ENCODE peak calls at places on chromosome 19, in eight cellular contexts. One of them, this sample, is unnamed.

GRCh38 chr19:11387154-11388034 is 3.3 kb upstream of the EPOR start:
- DNase-seq in epithelial cell of esophagus: no peak
- DNase-seq in mammary epithelial cell: no peak
- DNase-seq in GM23338: no peak
- DNase-seq in stimulated activated CD4-positive, alpha-beta T cell treated with anti-CD3 and anti-CD28 coated beads, Interleukin-1b, Interleukin-23, amount 100 ng/mL, for 24 hours: no peak
- DNase-seq in PC-9: no peak
- DNase-seq in left cardiac atrium: no peak
- DNase-seq in kidney epithelial cell: no peak
- DNase-seq in this sample: peak; percentile 18

GRCh38 chr19:35232912-35233311 is 4.4 kb upstream of the FAM187B start:
- DNase-seq in epithelial cell of esophagus: no peak
- DNase-seq in mammary epithelial cell: no peak
- DNase-seq in GM23338: no peak
- DNase-seq in stimulated activated CD4-positive, alpha-beta T cell treated with anti-CD3 and anti-CD28 coated beads, Interleukin-1b, Interleukin-23, amount 100 ng/mL, for 24 hours: no peak
- DNase-seq in PC-9: no peak
- DNase-seq in left cardiac atrium: no peak
- DNase-seq in kidney epithelial cell: no peak
- DNase-seq in this sample: no peak

GRCh38 chr19:41915248-41916032 is 12.8 kb downstream of the ERFL start:
- DNase-seq in epithelial cell of esophagus: no peak
- DNase-seq in mammary epithelial cell: no peak
- DNase-seq in GM23338: no peak
- DNase-seq in stimulated activated CD4-positive, alpha-beta T cell treated with anti-CD3 and anti-CD28 coated beads, Interleukin-1b, Interleukin-23, amount 100 ng/mL, for 24 hours: no peak
- DNase-seq in PC-9: no peak
- DNase-seq in left cardiac atrium: no peak
- DNase-seq in kidney epithelial cell: no peak
- DNase-seq in this sample: no peak

GRCh38 chr19:12786149-12786870 is 5.0 kb upstream of the JUNB start:
- DNase-seq in epithelial cell of esophagus: peak; percentile 66
- DNase-seq in mammary epithelial cell: no peak
- DNase-seq in GM23338: no peak
- DNase-seq in stimulated activated CD4-positive, alpha-beta T cell treated with anti-CD3 and anti-CD28 coated beads, Interleukin-1b, Interleukin-23, amount 100 ng/mL, for 24 hours: no peak
- DNase-seq in PC-9: peak; percentile 94
- DNase-seq in left cardiac atrium: peak; percentile 72
- DNase-seq in kidney epithelial cell: no peak
- DNase-seq in this sample: peak; percentile 84

GRCh38 chr19:29515706-29516357 is 10.0 kb upstream of the VSTM2B start:
- DNase-seq in epithelial cell of esophagus: no peak
- DNase-seq in mammary epithelial cell: no peak
- DNase-seq in GM23338: no peak
- DNase-seq in stimulated activated CD4-positive, alpha-beta T cell treated with anti-CD3 and anti-CD28 coated beads, Interleukin-1b, Interleukin-23, amount 100 ng/mL, for 24 hours: no peak
- DNase-seq in PC-9: no peak
- DNase-seq in left cardiac atrium: no peak
- DNase-seq in kidney epithelial cell: no peak
- DNase-seq in this sample: peak; percentile 72

GRCh38 chr19:4722671-4723464 is 774 bp downstream of the DPP9 start:
- DNase-seq in epithelial cell of esophagus: peak; percentile 61
- DNase-seq in mammary epithelial cell: peak; percentile 50
- DNase-seq in GM23338: no peak
- DNase-seq in stimulated activated CD4-positive, alpha-beta T cell treated with anti-CD3 and anti-CD28 coated beads, Interleukin-1b, Interleukin-23, amount 100 ng/mL, for 24 hours: no peak
- DNase-seq in PC-9: no peak
- DNase-seq in left cardiac atrium: no peak
- DNase-seq in kidney epithelial cell: no peak
- DNase-seq in this sample: peak; percentile 96

GRCh38 chr19:50959731-50960500 is 7.1 kb upstream of the KLK5 start:
- DNase-seq in epithelial cell of esophagus: no peak
- DNase-seq in mammary epithelial cell: peak; percentile 46
- DNase-seq in GM23338: no peak
- DNase-seq in stimulated activated CD4-positive, alpha-beta T cell treated with anti-CD3 and anti-CD28 coated beads, Interleukin-1b, Interleukin-23, amount 100 ng/mL, for 24 hours: no peak
- DNase-seq in PC-9: no peak
- DNase-seq in left cardiac atrium: no peak
- DNase-seq in kidney epithelial cell: no peak
- DNase-seq in this sample: no peak

GRCh38 chr19:1469936-1470863 is 8.8 kb downstream of the C19orf25 start:
- DNase-seq in epithelial cell of esophagus: peak; percentile 64
- DNase-seq in mammary epithelial cell: no peak
- DNase-seq in GM23338: peak; percentile 84
- DNase-seq in stimulated activated CD4-positive, alpha-beta T cell treated with anti-CD3 and anti-CD28 coated beads, Interleukin-1b, Interleukin-23, amount 100 ng/mL, for 24 hours: peak; percentile 60
- DNase-seq in PC-9: no peak
- DNase-seq in left cardiac atrium: peak; percentile 70
- DNase-seq in kidney epithelial cell: no peak
- DNase-seq in this sample: peak; percentile 95

GRCh38 chr19:33316521-33317284 is 14.4 kb upstream of the CEBPA start:
- DNase-seq in epithelial cell of esophagus: no peak
- DNase-seq in mammary epithelial cell: no peak
- DNase-seq in GM23338: no peak
- DNase-seq in stimulated activated CD4-positive, alpha-beta T cell treated with anti-CD3 and anti-CD28 coated beads, Interleukin-1b, Interleukin-23, amount 100 ng/mL, for 24 hours: no peak
- DNase-seq in PC-9: no peak
- DNase-seq in left cardiac atrium: no peak
- DNase-seq in kidney epithelial cell: no peak
- DNase-seq in this sample: peak; percentile 51

GRCh38 chr19:50242586-50242985 is 39.2 kb downstream of the MYH14 start:
- DNase-seq in epithelial cell of esophagus: no peak
- DNase-seq in mammary epithelial cell: no peak
- DNase-seq in GM23338: no peak
- DNase-seq in stimulated activated CD4-positive, alpha-beta T cell treated with anti-CD3 and anti-CD28 coated beads, Interleukin-1b, Interleukin-23, amount 100 ng/mL, for 24 hours: no peak
- DNase-seq in PC-9: no peak
- DNase-seq in left cardiac atrium: no peak
- DNase-seq in kidney epithelial cell: no peak
- DNase-seq in this sample: peak; percentile 48

GRCh38 chr19:30167976-30168635 is 204.1 kb upstream of the ZNF536 start:
- DNase-seq in epithelial cell of esophagus: no peak
- DNase-seq in mammary epithelial cell: no peak
- DNase-seq in GM23338: no peak
- DNase-seq in stimulated activated CD4-positive, alpha-beta T cell treated with anti-CD3 and anti-CD28 coated beads, Interleukin-1b, Interleukin-23, amount 100 ng/mL, for 24 hours: no peak
- DNase-seq in PC-9: no peak
- DNase-seq in left cardiac atrium: no peak
- DNase-seq in kidney epithelial cell: no peak
- DNase-seq in this sample: no peak

GRCh38 chr19:50818859-50819472 is 4.6 kb downstream of the KLK1 start:
- DNase-seq in epithelial cell of esophagus: no peak
- DNase-seq in mammary epithelial cell: no peak
- DNase-seq in GM23338: no peak
- DNase-seq in stimulated activated CD4-positive, alpha-beta T cell treated with anti-CD3 and anti-CD28 coated beads, Interleukin-1b, Interleukin-23, amount 100 ng/mL, for 24 hours: no peak
- DNase-seq in PC-9: no peak
- DNase-seq in left cardiac atrium: no peak
- DNase-seq in kidney epithelial cell: no peak
- DNase-seq in this sample: peak; percentile 71

GRCh38 chr19:28289294-28290063 is 923.5 kb downstream of the UQCRFS1 start:
- DNase-seq in epithelial cell of esophagus: no peak
- DNase-seq in mammary epithelial cell: peak; percentile 18
- DNase-seq in GM23338: no peak
- DNase-seq in stimulated activated CD4-positive, alpha-beta T cell treated with anti-CD3 and anti-CD28 coated beads, Interleukin-1b, Interleukin-23, amount 100 ng/mL, for 24 hours: no peak
- DNase-seq in PC-9: no peak
- DNase-seq in left cardiac atrium: no peak
- DNase-seq in kidney epithelial cell: no peak
- DNase-seq in this sample: peak; percentile 74

GRCh38 chr19:7871530-7872305 is 2.5 kb downstream of the PRR36 start:
- DNase-seq in epithelial cell of esophagus: peak; percentile 97
- DNase-seq in mammary epithelial cell: peak; percentile 88
- DNase-seq in GM23338: peak; percentile 99
- DNase-seq in stimulated activated CD4-positive, alpha-beta T cell treated with anti-CD3 and anti-CD28 coated beads, Interleukin-1b, Interleukin-23, amount 100 ng/mL, for 24 hours: peak; percentile 66
- DNase-seq in PC-9: peak; percentile 85
- DNase-seq in left cardiac atrium: peak; percentile 88
- DNase-seq in kidney epithelial cell: peak; percentile 52
- DNase-seq in this sample: peak; percentile 100

GRCh38 chr19:29014857-29015436 is 198.0 kb downstream of the UQCRFS1 start:
- DNase-seq in epithelial cell of esophagus: no peak
- DNase-seq in mammary epithelial cell: no peak
- DNase-seq in GM23338: peak; percentile 22
- DNase-seq in stimulated activated CD4-positive, alpha-beta T cell treated with anti-CD3 and anti-CD28 coated beads, Interleukin-1b, Interleukin-23, amount 100 ng/mL, for 24 hours: no peak
- DNase-seq in PC-9: no peak
- DNase-seq in left cardiac atrium: no peak
- DNase-seq in kidney epithelial cell: no peak
- DNase-seq in this sample: peak; percentile 63

GRCh38 chr19:30342901-30343300 is 29.3 kb upstream of the ZNF536 start:
- DNase-seq in epithelial cell of esophagus: no peak
- DNase-seq in mammary epithelial cell: no peak
- DNase-seq in GM23338: no peak
- DNase-seq in stimulated activated CD4-positive, alpha-beta T cell treated with anti-CD3 and anti-CD28 coated beads, Interleukin-1b, Interleukin-23, amount 100 ng/mL, for 24 hours: no peak
- DNase-seq in PC-9: no peak
- DNase-seq in left cardiac atrium: no peak
- DNase-seq in kidney epithelial cell: no peak
- DNase-seq in this sample: no peak

This sample was measured in osteoblast.